ENCODE peak calls at places on chromosomes 6 and 20, in eight cellular contexts. B, R, C, O, F, Z, Y and K are unnamed samples.

GRCh38 chr20:48203252-48203651 is 418.0 kb upstream of the SULF2 start:
- DNase-seq in B (no peak), R (no peak), C (no peak), O (no peak), F (no peak), Z (no peak), Y (peak; percentile 71), K (no peak)

GRCh38 chr6:3159805-3160781 is 2.7 kb upstream of the TUBB2A start:
- DNase-seq in B (peak; percentile 86), R (peak; percentile 48), C (peak; percentile 62), O (no peak), F (no peak), Z (peak; percentile 84), Y (no peak), K (no peak)

GRCh38 chr6:36906539-36906938 is 20.8 kb downstream of the C6orf89 start:
- DNase-seq in B (no peak), R (peak; percentile 58), C (no peak), O (no peak), F (peak; percentile 78), Z (peak; percentile 20), Y (no peak), K (no peak)

GRCh38 chr6:159061805-159062563 is 17.2 kb upstream of the TAGAP start:
- DNase-seq in B (no peak), R (no peak), C (no peak), O (no peak), F (no peak), Z (no peak), Y (no peak), K (no peak)

GRCh38 chr6:11947063-11947462 is 65.0 kb upstream of the HIVEP1 start:
- DNase-seq in B (no peak), R (no peak), C (no peak), O (no peak), F (no peak), Z (no peak), Y (no peak), K (no peak)

GRCh38 chr20:62986257-62986807 is 20.4 kb downstream of the BHLHE23 start:
- DNase-seq in B (no peak), R (no peak), C (no peak), O (no peak), F (no peak), Z (no peak), Y (no peak), K (no peak)

GRCh38 chr6:104449918-104450317 is 409.8 kb downstream of the HACE1 start:
- DNase-seq in B (no peak), R (no peak), C (no peak), O (no peak), F (no peak), Z (no peak), Y (no peak), K (no peak)

GRCh38 chr6:147497472-147497871 is 11.0 kb upstream of the SAMD5 start:
- DNase-seq in B (no peak), R (no peak), C (no peak), O (no peak), F (no peak), Z (no peak), Y (no peak), K (no peak)

GRCh38 chr6:75778757-75779156 is 29.7 kb downstream of the MYO6 start:
- DNase-seq in B (no peak), R (no peak), C (no peak), O (no peak), F (no peak), Z (no peak), Y (no peak), K (no peak)

GRCh38 chr6:38871745-38872568 is 156.8 kb downstream of the DNAH8 start:
- DNase-seq in B (peak; percentile 46), R (peak; percentile 72), C (peak; percentile 14), O (peak; percentile 47), F (no peak), Z (peak; percentile 47), Y (peak; percentile 35), K (no peak)

GRCh38 chr6:113190170-113190569 is 667.0 kb upstream of the MARCKS start:
- DNase-seq in B (no peak), R (no peak), C (no peak), O (no peak), F (no peak), Z (no peak), Y (no peak), K (no peak)

GRCh38 chr6:1604347-1604990 is 5.2 kb upstream of the FOXC1 start:
- DNase-seq in B (peak; percentile 83), R (peak; percentile 60), C (peak; percentile 32), O (peak; percentile 70), F (no peak), Z (peak; percentile 65), Y (peak; percentile 78), K (peak; percentile 70)

GRCh38 chr20:23641936-23642751 is 4.4 kb upstream of the CST3 start:
- DNase-seq in B (no peak), R (peak; percentile 72), C (no peak), O (no peak), F (no peak), Z (no peak), Y (peak; percentile 65), K (peak; percentile 72)

GRCh38 chr6:115890238-115890637 is 170.5 kb downstream of the FRK start:
- DNase-seq in B (no peak), R (no peak), C (no peak), O (no peak), F (no peak), Z (no peak), Y (no peak), K (no peak)

GRCh38 chr6:163651910-163652309 is 237.4 kb downstream of the QKI start:
- DNase-seq in B (no peak), R (no peak), C (no peak), O (no peak), F (no peak), Z (no peak), Y (no peak), K (no peak)
- H3K4me1 ChIP-seq in B (no peaks in the 10 kb centered on the region), R (no peaks in the 10 kb centered on the region), C (no peaks in the 10 kb centered on the region), O (no peaks in the 10 kb centered on the region), F (peaks cover 7% of the 10 kb centered on the region), Z (no peaks in the 10 kb centered on the region), Y (no peaks in the 10 kb centered on the region), K (no peaks in the 10 kb centered on the region)

DNA sequence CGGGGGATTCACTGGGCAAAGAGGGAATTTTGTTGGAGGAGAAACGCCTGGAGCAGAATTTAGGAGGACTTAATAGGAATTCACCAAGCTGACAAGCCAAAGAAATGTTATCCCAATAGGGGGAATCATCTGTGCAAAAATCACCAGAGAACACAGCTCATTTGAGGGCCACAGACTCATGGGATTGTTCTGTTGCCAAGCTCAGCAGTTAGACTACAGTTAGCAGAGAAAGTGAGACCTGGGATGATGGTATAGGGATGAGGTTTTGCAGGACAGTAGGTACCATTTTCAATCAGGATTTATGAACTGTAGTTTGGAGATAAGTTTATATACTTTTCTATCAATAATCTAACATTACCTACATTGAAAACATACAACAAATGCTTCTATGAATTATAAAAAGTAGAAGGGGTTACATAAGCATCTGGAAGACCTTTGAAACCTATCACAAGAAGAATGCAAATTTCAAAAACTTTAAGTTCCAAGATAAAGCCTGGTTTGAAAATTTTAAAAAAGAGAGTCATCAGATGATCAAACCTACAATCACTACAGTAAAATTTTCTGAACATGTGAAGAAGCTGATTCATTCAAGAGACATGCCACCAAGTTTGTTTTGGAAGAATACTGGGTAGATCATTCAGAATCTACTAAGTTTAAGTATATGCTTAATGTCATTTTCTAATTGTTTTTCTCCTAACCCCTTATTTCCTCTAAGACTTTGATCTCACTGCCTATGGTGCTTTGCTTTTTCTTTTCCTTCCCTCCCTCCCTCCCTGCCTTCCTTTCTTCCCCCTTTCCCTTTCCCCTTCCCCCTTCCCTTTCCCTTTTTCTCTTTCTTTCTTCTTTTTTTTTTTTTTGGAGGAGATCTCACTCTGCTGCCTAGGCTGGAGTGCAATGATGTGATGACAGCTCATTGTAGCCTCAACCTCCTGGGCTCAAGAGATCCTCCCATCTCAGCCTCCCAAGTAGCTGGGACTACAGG is 81.5 kb downstream of the KIF13A start:
- DNase-seq in B (no peak), R (no peak), C (no peak), O (no peak), F (no peak), Z (no peak), Y (no peak), K (no peak)
- H3K4me1 ChIP-seq in B (no peaks in the 10 kb centered on the region), R (peaks cover 68% of the 10 kb centered on the region), C (no peaks in the 10 kb centered on the region), O (peaks cover 34% of the 10 kb centered on the region), F (peaks cover 88% of the 10 kb centered on the region), Z (peaks cover 30% of the 10 kb centered on the region), Y (peaks cover 5% of the 10 kb centered on the region), K (peaks cover 83% of the 10 kb centered on the region)

GRCh38 chr6:56616967-56617366 is 25.7 kb downstream of the DST start:
- DNase-seq in B (no peak), R (no peak), C (no peak), O (no peak), F (no peak), Z (no peak), Y (no peak), K (no peak)

GRCh38 chr6:56624046-56624727 is 18.5 kb downstream of the DST start:
- DNase-seq in B (no peak), R (no peak), C (no peak), O (no peak), F (no peak), Z (no peak), Y (no peak), K (no peak)

GRCh38 chr6:56618050-56618449 is 24.6 kb downstream of the DST start:
- DNase-seq in B (no peak), R (no peak), C (no peak), O (no peak), F (no peak), Z (no peak), Y (no peak), K (no peak)

GRCh38 chr6:56624728-56625069 is 18.0 kb downstream of the DST start:
- DNase-seq in B (no peak), R (no peak), C (no peak), O (no peak), F (no peak), Z (no peak), Y (no peak), K (no peak)

DNA sequence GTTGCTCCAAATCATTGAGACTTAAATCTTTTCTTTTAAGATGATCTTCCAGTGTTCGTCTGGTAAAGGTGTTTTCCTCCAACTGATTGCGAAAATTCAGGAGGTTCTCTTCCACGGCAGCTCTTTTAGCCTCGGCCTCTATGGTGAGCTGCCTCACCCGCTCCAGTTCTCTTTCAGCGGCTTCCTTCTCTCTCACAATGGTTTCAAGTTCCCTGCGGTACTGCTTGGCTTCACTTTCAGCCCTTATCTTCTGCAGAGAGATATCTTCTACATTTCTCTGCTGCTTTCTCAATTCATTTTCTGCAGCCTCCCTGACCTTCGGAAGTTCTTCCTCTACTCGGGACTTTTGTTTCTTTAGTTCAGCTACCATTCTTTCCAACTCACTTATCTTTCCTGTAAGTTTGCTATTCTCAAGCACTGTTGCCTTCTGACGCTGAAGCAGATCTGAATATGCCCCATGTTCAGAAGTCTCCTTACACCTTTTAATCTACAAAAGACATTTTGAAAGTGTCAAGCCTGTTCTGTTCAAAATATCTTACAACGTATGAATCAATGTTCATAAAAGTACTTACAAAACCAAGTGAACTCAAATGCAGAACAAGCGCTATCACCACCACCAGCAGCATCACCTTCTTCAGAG is 22.3 kb downstream of the DST start:
- DNase-seq in B (no peak), R (no peak), C (no peak), O (no peak), F (no peak), Z (no peak), Y (no peak), K (no peak)
- H3K4me1 ChIP-seq in B (no peaks in the 10 kb centered on the region), R (no peaks in the 10 kb centered on the region), C (no peaks in the 10 kb centered on the region), O (no peaks in the 10 kb centered on the region), F (peaks cover 11% of the 10 kb centered on the region), Z (no peaks in the 10 kb centered on the region), Y (no peaks in the 10 kb centered on the region), K (peaks cover 4% of the 10 kb centered on the region)

DNA sequence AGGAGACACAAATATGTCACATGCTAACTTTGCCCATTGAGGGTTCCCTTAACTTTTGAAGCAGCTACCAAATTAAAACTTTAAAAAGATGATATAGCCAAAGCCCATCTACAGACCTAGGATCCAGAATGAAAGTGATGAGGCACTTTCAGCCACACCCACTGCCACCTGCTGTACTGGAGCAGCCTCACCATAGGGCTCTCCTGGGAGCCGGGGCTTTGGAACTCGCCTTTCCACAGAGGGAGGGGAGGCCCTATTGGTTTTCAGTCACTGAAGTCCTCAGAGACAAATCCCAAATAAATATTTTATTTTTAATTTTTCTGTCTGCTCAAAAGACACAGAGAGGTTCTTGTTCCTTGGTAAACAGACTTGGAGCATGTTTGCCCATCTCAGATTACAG is 238.1 kb upstream of the TAB2 start:
- DNase-seq in B (no peak), R (no peak), C (no peak), O (no peak), F (no peak), Z (no peak), Y (no peak), K (no peak)
- H3K4me1 ChIP-seq in B (no peaks in the 10 kb centered on the region), R (peaks cover 36% of the 10 kb centered on the region), C (peaks cover 49% of the 10 kb centered on the region), O (peaks cover 19% of the 10 kb centered on the region), F (peaks cover 30% of the 10 kb centered on the region), Z (peaks cover 32% of the 10 kb centered on the region), Y (peaks cover 12% of the 10 kb centered on the region), K (no peaks in the 10 kb centered on the region)